ENCODE peak calls at places on chromosomes 6 and 20, in four cellular contexts. One of them, this sample, is unnamed.
A peak's percentile ranks its signal among the peaks of the same experiment; 100 is the strongest.

GRCh38 chr6:81614292-81614691 is 138.2 kb downstream of the TENT5A start:
- DNase-seq in neuronal stem cell: no peak
- DNase-seq in AG04449: no peak
- DNase-seq in brain microvascular endothelial cell: peak; percentile 72
- DNase-seq in this sample: no peak

GRCh38 chr6:56637640-56638039 is 5.0 kb downstream of the DST start:
- DNase-seq in neuronal stem cell: peak; percentile 33
- DNase-seq in AG04449: peak; percentile 37
- DNase-seq in brain microvascular endothelial cell: peak; percentile 18
- DNase-seq in this sample: no peak

GRCh38 chr6:166852484-166852975 is 103.8 kb downstream of the RNASET2 start:
- DNase-seq in neuronal stem cell: no peak
- DNase-seq in AG04449: no peak
- DNase-seq in brain microvascular endothelial cell: no peak
- DNase-seq in this sample: no peak

GRCh38 chr20:50563133-50563944 is 53.2 kb downstream of the PTPN1 start:
- DNase-seq in neuronal stem cell: no peak
- DNase-seq in AG04449: no peak
- DNase-seq in brain microvascular endothelial cell: no peak
- DNase-seq in this sample: no peak

GRCh38 chr20:23093613-23094012 is 7.5 kb upstream of the CD93 start:
- DNase-seq in neuronal stem cell: no peak
- DNase-seq in AG04449: no peak
- DNase-seq in brain microvascular endothelial cell: no peak
- DNase-seq in this sample: no peak

GRCh38 chr6:160742090-160742489 is 40.0 kb downstream of the PLG start:
- DNase-seq in neuronal stem cell: no peak
- DNase-seq in AG04449: no peak
- DNase-seq in brain microvascular endothelial cell: no peak
- DNase-seq in this sample: no peak

GRCh38 chr6:390914-391558 is 516 bp upstream of the IRF4 start:
- DNase-seq in neuronal stem cell: peak; percentile 31
- DNase-seq in AG04449: no peak
- DNase-seq in brain microvascular endothelial cell: no peak
- DNase-seq in this sample: no peak

GRCh38 chr6:62528894-62529526 is 243.0 kb upstream of the KHDRBS2 start:
- DNase-seq in neuronal stem cell: no peak
- DNase-seq in AG04449: no peak
- DNase-seq in brain microvascular endothelial cell: no peak
- DNase-seq in this sample: no peak

GRCh38 chr6:106886922-106887797 is 87.4 kb downstream of the CD24 start:
- DNase-seq in neuronal stem cell: peak; percentile 24
- DNase-seq in AG04449: no peak
- DNase-seq in brain microvascular endothelial cell: no peak
- DNase-seq in this sample: no peak

GRCh38 chr6:163423696-163424095 is 9.2 kb downstream of the QKI start:
- DNase-seq in neuronal stem cell: no peak
- DNase-seq in AG04449: no peak
- DNase-seq in brain microvascular endothelial cell: no peak
- DNase-seq in this sample: no peak

GRCh38 chr20:46708172-46708860 is 1.1 kb upstream of the SLC2A10 start:
- DNase-seq in neuronal stem cell: no peak
- DNase-seq in AG04449: no peak
- DNase-seq in brain microvascular endothelial cell: no peak
- DNase-seq in this sample: no peak

GRCh38 chr20:50250748-50251382 is 60.2 kb downstream of the CEBPB start:
- DNase-seq in neuronal stem cell: no peak
- DNase-seq in AG04449: no peak
- DNase-seq in brain microvascular endothelial cell: no peak
- DNase-seq in this sample: no peak

GRCh38 chr6:42988486-42989020 is 4.2 kb downstream of the PPP2R5D start:
- DNase-seq in neuronal stem cell: no peak
- DNase-seq in AG04449: no peak
- DNase-seq in brain microvascular endothelial cell: no peak
- DNase-seq in this sample: no peak

GRCh38 chr6:38495922-38496635 is 143.7 kb downstream of the BTBD9 start:
- DNase-seq in neuronal stem cell: no peak
- DNase-seq in AG04449: no peak
- DNase-seq in brain microvascular endothelial cell: peak; percentile 13
- DNase-seq in this sample: no peak

GRCh38 chr6:108556864-108557493 is 3.7 kb upstream of the FOXO3 start:
- DNase-seq in neuronal stem cell: no peak
- DNase-seq in AG04449: no peak
- DNase-seq in brain microvascular endothelial cell: no peak
- DNase-seq in this sample: no peak

GRCh38 chr20:47654370-47654769 is 130.9 kb downstream of the SULF2 start:
- DNase-seq in neuronal stem cell: no peak
- DNase-seq in AG04449: no peak
- DNase-seq in brain microvascular endothelial cell: no peak
- DNase-seq in this sample: no peak

GRCh38 chr6:113668712-113669408 is 188.3 kb upstream of the MARCKS start:
- DNase-seq in neuronal stem cell: no peak
- DNase-seq in AG04449: no peak
- DNase-seq in brain microvascular endothelial cell: no peak
- DNase-seq in this sample: no peak

GRCh38 chr6:23140879-23141278 is 571.5 kb downstream of the HDGFL1 start:
- DNase-seq in neuronal stem cell: no peak
- DNase-seq in AG04449: no peak
- DNase-seq in brain microvascular endothelial cell: no peak
- DNase-seq in this sample: no peak

GRCh38 chr6:14601490-14601889 is 483.9 kb downstream of the CD83 start:
- DNase-seq in neuronal stem cell: no peak
- DNase-seq in AG04449: no peak
- DNase-seq in brain microvascular endothelial cell: no peak
- DNase-seq in this sample: no peak

GRCh38 chr6:62057300-62057699 is 228.7 kb downstream of the KHDRBS2 start:
- DNase-seq in neuronal stem cell: no peak
- DNase-seq in AG04449: no peak
- DNase-seq in brain microvascular endothelial cell: no peak
- DNase-seq in this sample: no peak

GRCh38 chr20:44537993-44538392 is 16.1 kb upstream of the SERINC3 start:
- DNase-seq in neuronal stem cell: no peak
- DNase-seq in AG04449: no peak
- DNase-seq in brain microvascular endothelial cell: no peak
- DNase-seq in this sample: no peak

GRCh38 chr20:16098890-16099639 is 474.2 kb downstream of the KIF16B start:
- DNase-seq in neuronal stem cell: no peak
- DNase-seq in AG04449: no peak
- DNase-seq in brain microvascular endothelial cell: no peak
- DNase-seq in this sample: peak; percentile 56

GRCh38 chr6:126905917-126906316 is 212.6 kb upstream of the RSPO3 start:
- DNase-seq in neuronal stem cell: no peak
- DNase-seq in AG04449: no peak
- DNase-seq in brain microvascular endothelial cell: peak; percentile 36
- DNase-seq in this sample: peak; percentile 18

GRCh38 chr6:52984247-52984646 is 10.8 kb downstream of the GSTA4 start:
- DNase-seq in neuronal stem cell: no peak
- DNase-seq in AG04449: no peak
- DNase-seq in brain microvascular endothelial cell: no peak
- DNase-seq in this sample: no peak
- H3K4me3 ChIP-seq in neuronal stem cell: no peak overlapping the region
- H3K4me3 ChIP-seq in AG04449: no peak overlapping the region
- H3K4me3 ChIP-seq in brain microvascular endothelial cell: no peak overlapping the region
- H3K4me3 ChIP-seq in this sample: no peak overlapping the region

GRCh38 chr6:133046576-133046975 is 194.6 kb upstream of the EYA4 start:
- DNase-seq in neuronal stem cell: no peak
- DNase-seq in AG04449: no peak
- DNase-seq in brain microvascular endothelial cell: no peak
- DNase-seq in this sample: no peak

GRCh38 chr6:133042550-133043120 is 198.5 kb upstream of the EYA4 start:
- DNase-seq in neuronal stem cell: no peak
- DNase-seq in AG04449: no peak
- DNase-seq in brain microvascular endothelial cell: no peak
- DNase-seq in this sample: no peak

GRCh38 chr6:133051264-133051663 is 189.9 kb upstream of the EYA4 start:
- DNase-seq in neuronal stem cell: no peak
- DNase-seq in AG04449: no peak
- DNase-seq in brain microvascular endothelial cell: no peak
- DNase-seq in this sample: no peak

GRCh38 chr6:133047706-133048105 is 193.5 kb upstream of the EYA4 start:
- DNase-seq in neuronal stem cell: no peak
- DNase-seq in AG04449: no peak
- DNase-seq in brain microvascular endothelial cell: no peak
- DNase-seq in this sample: no peak

DNA sequence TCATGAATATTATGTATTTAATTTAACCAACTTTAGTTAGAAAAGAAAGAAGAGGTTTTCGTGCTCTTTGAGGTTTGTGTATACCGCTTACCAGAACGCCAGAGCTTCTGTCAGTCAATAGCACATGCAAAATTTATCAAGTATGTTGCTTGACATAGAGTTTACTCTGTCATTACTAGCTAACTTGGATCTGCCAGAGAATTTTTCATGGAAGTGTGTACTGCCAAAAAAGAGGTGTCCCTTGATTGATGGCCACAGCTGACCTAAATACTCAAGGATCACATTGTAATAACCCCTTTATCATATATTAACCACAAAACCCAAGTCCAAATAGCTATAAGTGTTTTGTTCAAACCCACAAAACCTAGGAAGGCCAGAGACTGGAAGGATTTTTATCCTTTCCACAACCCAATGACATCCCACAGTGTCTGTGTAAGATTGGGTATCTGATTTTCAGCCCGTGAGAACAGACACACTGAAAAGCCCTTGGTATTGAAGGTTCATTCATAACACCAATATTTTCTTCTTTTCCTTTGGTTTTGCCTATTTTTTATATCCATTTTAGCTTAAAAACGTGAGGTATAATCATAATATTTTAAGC is 194.0 kb upstream of the EYA4 start:
- DNase-seq in neuronal stem cell: no peak
- DNase-seq in AG04449: no peak
- DNase-seq in brain microvascular endothelial cell: no peak
- DNase-seq in this sample: no peak
- H3K4me3 ChIP-seq in neuronal stem cell: no peak overlapping the region
- H3K4me3 ChIP-seq in AG04449: no peak overlapping the region
- H3K4me3 ChIP-seq in brain microvascular endothelial cell: no peak overlapping the region
- H3K4me3 ChIP-seq in this sample: no peak overlapping the region

DNA sequence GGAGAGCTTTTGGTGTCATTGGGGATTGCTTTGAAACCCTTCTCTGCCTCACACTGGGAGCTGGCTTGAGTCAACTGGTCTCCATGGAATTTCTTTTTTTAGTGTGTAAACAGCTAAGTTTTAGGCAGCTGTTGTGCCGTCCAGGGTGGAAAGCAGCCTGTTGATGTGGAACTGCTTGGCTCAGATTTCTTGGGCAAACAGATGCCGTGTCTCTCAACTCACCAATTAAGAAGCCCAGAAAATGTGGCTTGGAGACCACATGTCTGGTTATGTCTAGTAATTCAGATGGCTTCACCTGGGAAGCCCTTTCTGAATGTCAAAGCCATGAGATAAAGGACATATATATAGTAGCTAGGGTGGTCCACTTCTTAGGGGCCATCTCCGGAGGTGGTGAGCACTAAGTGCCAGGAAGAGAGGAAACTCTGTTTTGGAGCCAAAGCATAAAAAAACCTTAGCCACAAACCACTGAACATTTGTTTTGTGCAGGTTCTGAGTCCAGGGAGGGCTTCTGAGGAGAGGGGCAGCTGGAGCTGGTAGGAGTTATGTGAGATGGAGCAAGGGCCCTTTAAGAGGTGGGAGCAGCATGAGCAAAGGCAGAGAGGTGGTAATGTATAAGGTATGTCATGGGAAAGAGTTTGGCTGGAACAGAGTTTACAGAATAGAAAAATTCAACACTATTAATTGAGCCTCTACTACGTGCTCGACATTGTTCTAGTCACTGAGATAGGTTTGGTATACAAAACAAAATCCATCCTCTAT is 31.2 kb downstream of the SRSF3 start:
- DNase-seq in neuronal stem cell: no peak
- DNase-seq in AG04449: no peak
- DNase-seq in brain microvascular endothelial cell: peak; percentile 46
- DNase-seq in this sample: no peak
- H3K4me3 ChIP-seq in neuronal stem cell: no peak overlapping the region
- H3K4me3 ChIP-seq in AG04449: no peak overlapping the region
- H3K4me3 ChIP-seq in brain microvascular endothelial cell: no peak overlapping the region
- H3K4me3 ChIP-seq in this sample: no peak overlapping the region

DNA sequence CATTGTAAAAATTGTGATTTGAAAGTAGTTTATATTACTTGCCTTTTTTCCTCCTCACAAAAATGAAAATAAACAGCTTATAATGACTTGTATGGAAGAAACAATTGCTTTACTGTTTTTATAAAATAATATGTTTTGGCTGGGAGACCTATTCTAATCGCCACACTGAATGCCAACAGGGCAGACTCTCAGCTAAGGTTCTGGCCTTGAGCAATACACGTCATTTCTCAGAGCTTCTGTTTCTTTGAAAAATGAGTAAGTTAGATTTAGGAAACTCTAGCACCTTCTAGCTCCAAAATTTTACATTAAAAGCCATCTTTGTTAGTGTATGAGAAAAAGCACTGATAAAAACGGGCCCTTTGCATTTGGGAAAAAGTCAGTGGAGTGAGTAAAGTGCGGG is 166.6 kb downstream of the ARID1B start:
- DNase-seq in neuronal stem cell: no peak
- DNase-seq in AG04449: no peak
- DNase-seq in brain microvascular endothelial cell: no peak
- DNase-seq in this sample: no peak
- H3K4me3 ChIP-seq in neuronal stem cell: no peak overlapping the region
- H3K4me3 ChIP-seq in AG04449: no peak overlapping the region
- H3K4me3 ChIP-seq in brain microvascular endothelial cell: no peak overlapping the region
- H3K4me3 ChIP-seq in this sample: no peak overlapping the region

GRCh38 chr20:10645205-10645570 is 28.6 kb downstream of the JAG1 start:
- DNase-seq in neuronal stem cell: no peak
- DNase-seq in AG04449: no peak
- DNase-seq in brain microvascular endothelial cell: no peak
- DNase-seq in this sample: no peak
- H3K4me3 ChIP-seq in neuronal stem cell: no peak overlapping the region
- H3K4me3 ChIP-seq in AG04449: no peak overlapping the region
- H3K4me3 ChIP-seq in brain microvascular endothelial cell: no peak overlapping the region
- H3K4me3 ChIP-seq in this sample: no peak overlapping the region

GRCh38 chr6:13538084-13538483 is 36.3 kb upstream of the SIRT5 start:
- DNase-seq in neuronal stem cell: no peak
- DNase-seq in AG04449: no peak
- DNase-seq in brain microvascular endothelial cell: peak; percentile 31
- DNase-seq in this sample: peak; percentile 7
- H3K4me3 ChIP-seq in neuronal stem cell: no peak overlapping the region
- H3K4me3 ChIP-seq in AG04449: no peak overlapping the region
- H3K4me3 ChIP-seq in brain microvascular endothelial cell: no peak overlapping the region
- H3K4me3 ChIP-seq in this sample: no peak overlapping the region

GRCh38 chr6:140980265-140980887 is 1152.3 kb upstream of the GJE1 start:
- DNase-seq in neuronal stem cell: no peak
- DNase-seq in AG04449: no peak
- DNase-seq in brain microvascular endothelial cell: peak; percentile 27
- DNase-seq in this sample: peak; percentile 15

GRCh38 chr6:140977425-140977824 is 1155.3 kb upstream of the GJE1 start:
- DNase-seq in neuronal stem cell: no peak
- DNase-seq in AG04449: no peak
- DNase-seq in brain microvascular endothelial cell: no peak
- DNase-seq in this sample: no peak

GRCh38 chr6:140979642-140980091 is 1153.1 kb upstream of the GJE1 start:
- DNase-seq in neuronal stem cell: no peak
- DNase-seq in AG04449: peak; percentile 87
- DNase-seq in brain microvascular endothelial cell: peak; percentile 96
- DNase-seq in this sample: peak; percentile 98
- H3K4me3 ChIP-seq in neuronal stem cell: no peak overlapping the region
- H3K4me3 ChIP-seq in AG04449: no peak overlapping the region
- H3K4me3 ChIP-seq in brain microvascular endothelial cell: no peak overlapping the region
- H3K4me3 ChIP-seq in this sample: no peak overlapping the region

This sample was measured in epithelial cell of proximal tubule.